ENCODE peak calls at places on chromosomes 6 and 20, in five cellular contexts. One of them, this sample, is unnamed. For H3K36me3 and H3K9me3, the result is how much of the 10 kb centered on the place peaks cover.

GRCh38 chr6:46746691-46747090 is at the start of gene ANKRD66:
- DNase-seq in PC-3: no peak
- DNase-seq in neuronal stem cell: no peak
- DNase-seq in adrenal gland: no peak
- DNase-seq in upper lobe of left lung: no peak
- DNase-seq in this sample: no peak

GRCh38 chr6:20188630-20189075 is 23.6 kb downstream of the MBOAT1 start:
- DNase-seq in PC-3: no peak
- DNase-seq in neuronal stem cell: no peak
- DNase-seq in adrenal gland: no peak
- DNase-seq in upper lobe of left lung: no peak
- DNase-seq in this sample: no peak

GRCh38 chr6:131754715-131755567 is 44.1 kb upstream of the CTAGE9 start:
- DNase-seq in PC-3: peak
- DNase-seq in neuronal stem cell: no peak
- DNase-seq in adrenal gland: no peak
- DNase-seq in upper lobe of left lung: no peak
- DNase-seq in this sample: no peak

GRCh38 chr6:108927927-108928326 is 79.7 kb downstream of the ARMC2 start:
- DNase-seq in PC-3: peak
- DNase-seq in neuronal stem cell: no peak
- DNase-seq in adrenal gland: no peak
- DNase-seq in upper lobe of left lung: no peak
- DNase-seq in this sample: no peak

GRCh38 chr6:78942451-78942850 is 75.1 kb downstream of the IRAK1BP1 start:
- DNase-seq in PC-3: no peak
- DNase-seq in neuronal stem cell: no peak
- DNase-seq in adrenal gland: no peak
- DNase-seq in upper lobe of left lung: no peak
- DNase-seq in this sample: no peak

GRCh38 chr6:33297406-33297955 is 1.3 kb downstream of the RGL2 start:
- DNase-seq in PC-3: peak
- DNase-seq in neuronal stem cell: no peak
- DNase-seq in adrenal gland: peak
- DNase-seq in upper lobe of left lung: peak
- DNase-seq in this sample: no peak

GRCh38 chr20:61980647-61981583 is 84.8 kb downstream of the TAF4 start:
- DNase-seq in PC-3: peak
- DNase-seq in neuronal stem cell: no peak
- DNase-seq in adrenal gland: peak
- DNase-seq in upper lobe of left lung: peak
- DNase-seq in this sample: no peak

GRCh38 chr20:62550087-62550565 is 74.3 kb upstream of the GATA5 start:
- DNase-seq in PC-3: no peak
- DNase-seq in neuronal stem cell: no peak
- DNase-seq in adrenal gland: no peak
- DNase-seq in upper lobe of left lung: no peak
- DNase-seq in this sample: no peak

GRCh38 chr6:12403201-12403826 is 113.2 kb downstream of the EDN1 start:
- DNase-seq in PC-3: peak
- DNase-seq in neuronal stem cell: no peak
- DNase-seq in adrenal gland: peak
- DNase-seq in upper lobe of left lung: no peak
- DNase-seq in this sample: no peak

GRCh38 chr6:112384511-112384910 is 37.4 kb downstream of the RFPL4B start:
- DNase-seq in PC-3: no peak
- DNase-seq in neuronal stem cell: no peak
- DNase-seq in adrenal gland: no peak
- DNase-seq in upper lobe of left lung: no peak
- DNase-seq in this sample: no peak

GRCh38 chr6:73969982-73970960 is 274.3 kb downstream of the CD109 start:
- DNase-seq in PC-3: peak
- DNase-seq in neuronal stem cell: peak
- DNase-seq in adrenal gland: peak
- DNase-seq in upper lobe of left lung: no peak
- DNase-seq in this sample: no peak

GRCh38 chr20:62704341-62704948 is 4.2 kb upstream of the NTSR1 start:
- DNase-seq in PC-3: peak
- DNase-seq in neuronal stem cell: no peak
- DNase-seq in adrenal gland: peak
- DNase-seq in upper lobe of left lung: peak
- DNase-seq in this sample: no peak

GRCh38 chr6:41872102-41872602 is 23.0 kb downstream of the USP49 start:
- DNase-seq in PC-3: no peak
- DNase-seq in neuronal stem cell: no peak
- DNase-seq in adrenal gland: no peak
- DNase-seq in upper lobe of left lung: peak
- DNase-seq in this sample: no peak

GRCh38 chr6:33841070-33841469 is 37.3 kb upstream of the MLN start:
- DNase-seq in PC-3: no peak
- DNase-seq in neuronal stem cell: no peak
- DNase-seq in adrenal gland: no peak
- DNase-seq in upper lobe of left lung: no peak
- DNase-seq in this sample: no peak

GRCh38 chr6:28929887-28930620 is 6.3 kb upstream of the TRIM27 start:
- DNase-seq in PC-3: no peak
- DNase-seq in neuronal stem cell: no peak
- DNase-seq in adrenal gland: no peak
- DNase-seq in upper lobe of left lung: no peak
- DNase-seq in this sample: no peak

DNA sequence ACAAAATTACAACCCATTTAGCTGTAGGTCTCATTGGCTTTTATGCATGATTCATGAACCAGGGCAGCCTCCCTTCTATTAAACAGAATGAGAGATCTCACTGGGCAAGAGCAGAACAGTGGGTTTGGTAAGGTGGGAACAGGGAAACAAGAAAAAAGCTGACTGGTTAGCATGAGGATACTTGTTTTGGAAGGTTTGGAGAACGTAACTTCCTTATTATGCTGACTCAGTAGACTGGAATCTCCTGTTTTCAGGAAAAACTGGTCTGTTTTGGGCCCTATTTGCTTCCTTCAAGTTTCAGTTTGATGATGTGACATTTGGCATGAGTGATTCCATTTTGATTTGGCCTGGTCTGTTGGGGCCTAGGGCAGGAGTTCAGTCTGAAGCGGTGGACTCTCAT is 172.0 kb downstream of the MYLK4 start:
- DNase-seq in PC-3: peak
- DNase-seq in neuronal stem cell: no peak
- DNase-seq in adrenal gland: no peak
- DNase-seq in upper lobe of left lung: no peak
- DNase-seq in this sample: no peak
- H3K27ac ChIP-seq in PC-3: peak
- H3K27ac ChIP-seq in neuronal stem cell: no peak
- H3K27ac ChIP-seq in adrenal gland: no peak
- H3K27ac ChIP-seq in upper lobe of left lung: peak
- H3K27ac ChIP-seq in this sample: no peak

DNA sequence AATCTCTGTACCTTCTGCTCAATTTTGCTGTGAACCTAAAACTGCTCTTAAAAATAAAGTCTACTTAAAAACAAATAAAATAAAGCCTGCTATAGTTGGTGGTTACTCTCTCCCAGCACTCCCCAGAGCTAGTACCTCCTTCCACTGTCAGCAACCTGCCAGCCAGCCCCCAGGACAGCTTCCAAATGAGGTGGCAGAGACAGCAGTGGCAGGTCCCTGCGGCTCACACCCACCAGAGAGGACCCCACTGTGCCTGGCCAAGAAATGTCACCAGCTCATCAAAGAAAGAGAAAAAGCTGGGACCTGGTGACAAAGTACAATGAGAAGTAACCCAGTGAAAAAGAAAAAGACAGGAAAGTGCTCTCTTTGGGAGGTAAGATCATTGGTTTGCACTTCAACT is 15.2 kb downstream of the APMAP start:
- DNase-seq in PC-3: no peak
- DNase-seq in neuronal stem cell: no peak
- DNase-seq in adrenal gland: no peak
- DNase-seq in upper lobe of left lung: peak
- DNase-seq in this sample: no peak
- H3K36me3 ChIP-seq in PC-3: half or more
- H3K36me3 ChIP-seq in neuronal stem cell: half or more
- H3K36me3 ChIP-seq in adrenal gland: under half
- H3K36me3 ChIP-seq in upper lobe of left lung: under half
- H3K36me3 ChIP-seq in this sample: half or more

GRCh38 chr20:63963784-63964301 is 5.9 kb downstream of the ZNF512B start:
- DNase-seq in PC-3: no peak
- DNase-seq in neuronal stem cell: no peak
- DNase-seq in adrenal gland: no peak
- DNase-seq in upper lobe of left lung: no peak
- DNase-seq in this sample: no peak
- H3K9me3 ChIP-seq in PC-3: under half
- H3K9me3 ChIP-seq in neuronal stem cell: under half
- H3K9me3 ChIP-seq in adrenal gland: under half
- H3K9me3 ChIP-seq in upper lobe of left lung: under half
- H3K9me3 ChIP-seq in this sample: under half

DNA sequence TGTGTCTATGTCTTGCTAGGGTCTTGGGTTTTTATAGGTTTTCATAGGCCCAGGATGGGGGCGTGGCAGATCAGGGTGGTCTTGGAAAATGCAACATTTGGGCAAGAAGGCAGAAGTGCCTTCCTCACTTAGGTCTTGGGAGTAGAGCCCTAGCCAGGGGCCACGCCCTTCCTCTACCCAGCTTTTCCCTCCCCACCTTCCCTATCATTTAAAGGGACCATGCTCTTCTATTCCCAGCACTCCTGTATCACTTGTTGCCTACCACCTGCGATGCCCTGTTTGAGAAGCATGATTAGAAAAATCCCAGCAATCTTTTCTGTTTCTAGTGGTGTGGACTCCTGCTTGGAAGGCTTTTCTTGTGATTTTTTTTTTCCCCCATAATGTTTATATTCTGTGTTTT is 190.6 kb downstream of the JARID2 start:
- DNase-seq in PC-3: no peak
- DNase-seq in neuronal stem cell: no peak
- DNase-seq in adrenal gland: no peak
- DNase-seq in upper lobe of left lung: no peak
- DNase-seq in this sample: no peak
- H3K27ac ChIP-seq in PC-3: no peak
- H3K27ac ChIP-seq in neuronal stem cell: no peak
- H3K27ac ChIP-seq in adrenal gland: no peak
- H3K27ac ChIP-seq in upper lobe of left lung: no peak
- H3K27ac ChIP-seq in this sample: no peak

DNA sequence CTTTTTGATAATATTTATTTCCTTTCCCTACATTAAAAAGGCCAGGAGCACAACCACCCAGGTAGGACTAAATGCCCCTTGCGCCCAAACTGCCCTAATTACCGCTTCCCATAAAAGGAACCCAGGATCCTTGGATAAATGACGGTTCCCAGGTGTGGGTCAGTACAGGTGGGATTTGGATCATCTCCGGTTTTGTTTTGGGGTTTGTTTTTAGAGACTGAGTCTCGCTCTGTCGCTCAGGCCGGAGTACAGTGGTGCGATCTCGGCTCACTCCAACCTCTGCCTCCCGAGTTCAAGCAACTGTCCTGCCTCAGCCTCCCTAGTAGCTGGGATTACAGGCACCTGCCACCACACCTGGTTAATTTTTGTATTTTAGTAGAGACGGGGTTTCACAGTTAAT is 28.4 kb downstream of the ZNF217 start:
- DNase-seq in PC-3: no peak
- DNase-seq in neuronal stem cell: no peak
- DNase-seq in adrenal gland: no peak
- DNase-seq in upper lobe of left lung: no peak
- DNase-seq in this sample: no peak
- H3K36me3 ChIP-seq in PC-3: under half
- H3K36me3 ChIP-seq in neuronal stem cell: half or more
- H3K36me3 ChIP-seq in adrenal gland: under half
- H3K36me3 ChIP-seq in upper lobe of left lung: under half
- H3K36me3 ChIP-seq in this sample: under half

DNA sequence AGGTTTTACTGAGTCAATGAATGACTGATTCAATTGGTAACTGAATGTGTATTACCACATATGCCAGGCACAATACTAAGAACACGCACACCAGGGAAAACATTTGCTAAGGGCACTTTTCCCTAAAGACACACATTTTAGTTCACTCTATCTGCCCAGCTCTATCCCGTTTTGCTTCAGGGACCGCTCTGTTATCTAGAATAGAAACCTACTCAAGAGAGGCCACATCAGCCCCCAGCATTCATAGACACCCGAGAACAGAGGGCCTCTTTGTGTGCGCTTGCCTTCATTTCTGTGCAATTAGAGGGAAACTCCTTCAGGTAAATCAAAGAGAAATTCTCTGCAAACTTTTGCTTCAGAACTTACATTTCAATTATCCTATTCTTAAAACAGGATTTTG is 50.4 kb downstream of the DZANK1 start:
- DNase-seq in PC-3: no peak
- DNase-seq in neuronal stem cell: no peak
- DNase-seq in adrenal gland: no peak
- DNase-seq in upper lobe of left lung: no peak
- DNase-seq in this sample: no peak
- H3K9me3 ChIP-seq in PC-3: under half
- H3K9me3 ChIP-seq in neuronal stem cell: under half
- H3K9me3 ChIP-seq in adrenal gland: under half
- H3K9me3 ChIP-seq in upper lobe of left lung: under half
- H3K9me3 ChIP-seq in this sample: under half

DNA sequence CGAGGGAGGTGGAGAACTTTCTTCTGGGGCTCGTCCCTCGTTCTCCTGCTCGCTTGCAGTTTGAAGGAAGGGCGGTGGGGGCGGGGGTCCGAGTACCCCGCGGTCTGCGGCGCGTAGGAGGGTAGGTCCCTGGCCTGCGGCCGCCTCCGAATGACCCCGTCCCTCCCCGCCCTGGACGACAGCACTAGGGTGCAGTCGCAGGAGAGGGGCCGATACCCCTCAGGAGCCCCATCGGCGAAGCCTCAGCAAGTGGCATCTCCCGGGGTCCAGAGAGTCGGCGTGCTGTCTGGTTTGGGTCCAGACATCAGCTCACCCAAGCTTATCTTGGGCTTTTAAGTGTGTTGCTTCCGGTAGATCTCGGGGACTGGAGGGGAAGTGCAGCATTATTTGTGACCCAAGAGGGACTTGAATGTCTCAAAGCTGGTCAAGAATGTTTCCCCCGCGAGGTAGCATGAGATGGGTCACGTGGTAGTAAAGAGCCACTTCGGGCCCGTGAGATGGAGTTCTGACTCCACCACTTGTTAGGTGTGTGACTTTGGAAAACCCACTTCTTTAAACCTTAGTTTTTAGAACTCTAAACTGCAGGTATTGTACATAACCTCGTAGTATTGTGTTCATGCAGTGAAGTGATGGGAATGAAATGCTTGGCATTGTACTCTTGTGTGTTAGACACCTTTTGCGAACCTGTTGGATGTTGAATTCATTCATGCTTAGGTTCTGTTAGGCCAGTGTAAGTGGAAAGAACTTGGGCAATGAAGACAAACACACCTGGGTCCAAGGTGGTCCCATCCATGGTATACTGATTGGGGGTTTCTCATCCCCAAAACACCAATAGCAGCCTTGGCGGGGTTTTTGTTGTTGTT is 916 bp downstream of the ANKRD6 start:
- DNase-seq in PC-3: no peak
- DNase-seq in neuronal stem cell: no peak
- DNase-seq in adrenal gland: peak
- DNase-seq in upper lobe of left lung: peak
- DNase-seq in this sample: peak
- H3K27ac ChIP-seq in PC-3: no peak
- H3K27ac ChIP-seq in neuronal stem cell: no peak
- H3K27ac ChIP-seq in adrenal gland: no peak
- H3K27ac ChIP-seq in upper lobe of left lung: peak
- H3K27ac ChIP-seq in this sample: peak